ENCODE peak calls at places on chromosomes 3 and 15, in nine cellular contexts. Q, F, S, M, O, D, R, A and H are unnamed samples.

GRCh38 chr15:32119694-32120330 is 89.5 kb downstream of the CHRNA7 start:
- DNase-seq in Q (no peak), F (no peak), S (no peak), M (no peak), O (no peak), D (peak), R (no peak), A (peak), H (no peak)

GRCh38 chr3:133487920-133488540 is 85.5 kb upstream of the CDV3 start:
- DNase-seq in Q (no peak), F (peak), S (no peak), M (no peak), O (peak), D (no peak), R (no peak), A (peak), H (no peak)

GRCh38 chr3:16511561-16512434 is 1.7 kb downstream of the RFTN1 start:
- DNase-seq in Q (peak), F (peak), S (peak), M (peak), O (peak), D (no peak), R (peak), A (peak), H (peak)

GRCh38 chr3:115713247-115713646 is 89.9 kb downstream of the GAP43 start:
- DNase-seq in Q (no peak), F (no peak), S (no peak), M (no peak), O (no peak), D (peak), R (no peak), A (peak), H (no peak)

GRCh38 chr15:23690015-23690414 is 2.9 kb upstream of the NDN start:
- DNase-seq in Q (no peak), F (no peak), S (no peak), M (no peak), O (no peak), D (no peak), R (no peak), A (no peak), H (no peak)

GRCh38 chr15:44092221-44092620 is 102.8 kb downstream of the FRMD5 start:
- DNase-seq in Q (no peak), F (no peak), S (no peak), M (no peak), O (no peak), D (no peak), R (no peak), A (peak), H (no peak)

GRCh38 chr3:17469520-17469919 is 272.9 kb downstream of the TBC1D5 start:
- DNase-seq in Q (no peak), F (no peak), S (no peak), M (no peak), O (no peak), D (no peak), R (no peak), A (peak), H (no peak)

GRCh38 chr15:33279613-33280205 is 31.1 kb upstream of the RYR3 start:
- DNase-seq in Q (no peak), F (no peak), S (no peak), M (no peak), O (no peak), D (no peak), R (no peak), A (peak), H (no peak)

GRCh38 chr15:99474041-99474906 is 91.5 kb upstream of the MEF2A start:
- DNase-seq in Q (no peak), F (peak), S (peak), M (peak), O (no peak), D (no peak), R (no peak), A (no peak), H (no peak)

GRCh38 chr3:87268646-87269211 is 7.7 kb downstream of the POU1F1 start:
- DNase-seq in Q (no peak), F (no peak), S (no peak), M (no peak), O (no peak), D (no peak), R (no peak), A (no peak), H (no peak)

GRCh38 chr3:27978440-27978839 is 256.3 kb upstream of the EOMES start:
- DNase-seq in Q (no peak), F (no peak), S (no peak), M (no peak), O (no peak), D (no peak), R (no peak), A (peak), H (no peak)

GRCh38 chr15:75508741-75509532 is 57.4 kb upstream of the SIN3A start:
- DNase-seq in Q (no peak), F (no peak), S (no peak), M (no peak), O (peak), D (peak), R (peak), A (peak), H (no peak)

GRCh38 chr3:152199069-152199838 is 69.5 kb upstream of the MBNL1 start:
- DNase-seq in Q (no peak), F (no peak), S (no peak), M (no peak), O (no peak), D (no peak), R (no peak), A (no peak), H (no peak)

GRCh38 chr15:62770111-62770660 is 272.4 kb upstream of the TPM1 start:
- DNase-seq in Q (no peak), F (no peak), S (no peak), M (no peak), O (no peak), D (no peak), R (no peak), A (peak), H (no peak)

GRCh38 chr15:84915011-84915958 is 30.8 kb downstream of the SLC28A1 start:
- DNase-seq in Q (no peak), F (peak), S (peak), M (peak), O (peak), D (peak), R (peak), A (peak), H (peak)

GRCh38 chr3:42735609-42736008 is 33.0 kb upstream of the HHATL start:
- DNase-seq in Q (no peak), F (peak), S (no peak), M (peak), O (no peak), D (no peak), R (no peak), A (no peak), H (no peak)

GRCh38 chr15:37106490-37107001 is 6.2 kb upstream of the MEIS2 start:
- DNase-seq in Q (no peak), F (no peak), S (peak), M (peak), O (no peak), D (no peak), R (no peak), A (no peak), H (peak)